ENCODE peak calls at places on chromosomes 1 and 21, in six cellular contexts. X is breast epithelium, U is BE2C, D is heart right ventricle, A is GM23338, S is PC-9. R is an unnamed sample.

GRCh38 chr1:151536499-151536898 is 3.6 kb upstream of the TUFT1 start:
- DNase-seq in D (no peak), U (no peak), A (no peak), S (no peak), X (no peak), R (no peak)

GRCh38 chr1:2413495-2414296 is 1.3 kb upstream of the PEX10 start:
- DNase-seq in S (no peak), A (peak; percentile 38), U (peak; percentile 28), X (no peak), D (no peak), R (no peak)

GRCh38 chr1:3762151-3762872 is 10.1 kb downstream of the CCDC27 start:
- DNase-seq in D (no peak), A (no peak), U (no peak), S (no peak), X (no peak), R (peak; percentile 67)

GRCh38 chr21:27796106-27796505 is 829.2 kb upstream of the ADAMTS5 start:
- DNase-seq in X (no peak), A (peak; percentile 1), S (no peak), D (no peak), U (no peak), R (no peak)

GRCh38 chr1:55284856-55285255 is 69.7 kb upstream of the USP24 start:
- DNase-seq in A (peak; percentile 64), X (no peak), U (peak; percentile 13), D (peak; percentile 62), S (no peak), R (no peak)

GRCh38 chr21:36155603-36156338 is 853 bp upstream of the DOP1B start:
- DNase-seq in X (peak; percentile 64), D (no peak), S (peak; percentile 82), A (peak; percentile 49), U (no peak), R (peak; percentile 87)

GRCh38 chr1:182335771-182336170 is 55.8 kb downstream of the GLUL start:
- DNase-seq in U (no peak), D (no peak), X (no peak), A (no peak), S (no peak), R (no peak)

GRCh38 chr1:211551628-211552465 is 27.1 kb downstream of the SLC30A1 start:
- DNase-seq in A (no peak), D (no peak), U (no peak), X (no peak), S (peak; percentile 97), R (no peak)

GRCh38 chr21:26013964-26014363 is 156.6 kb downstream of the APP start:
- DNase-seq in D (no peak), X (no peak), U (no peak), S (no peak), A (no peak), R (no peak)

GRCh38 chr1:1187938-1188337 is 14.3 kb downstream of the TTLL10 start:
- DNase-seq in S (no peak), A (no peak), X (no peak), U (no peak), D (no peak), R (no peak)

GRCh38 chr1:88885933-88886332 is 5.4 kb downstream of the GTF2B start:
- DNase-seq in X (no peak), D (no peak), S (peak; percentile 21), U (no peak), A (no peak), R (no peak)

GRCh38 chr1:76006234-76006633 is 68.3 kb upstream of the ST6GALNAC3 start:
- DNase-seq in A (no peak), X (no peak), S (no peak), D (no peak), U (peak; percentile 12), R (no peak)

GRCh38 chr1:45499415-45499769 is 481 bp downstream of the CCDC163 start:
- DNase-seq in D (no peak), U (no peak), A (no peak), X (no peak), S (no peak), R (no peak)

GRCh38 chr1:65688848-65689247 is 103.8 kb upstream of the PDE4B start:
- DNase-seq in D (no peak), X (no peak), U (no peak), A (no peak), S (no peak), R (no peak)

GRCh38 chr1:46203738-46204405 is 738 bp downstream of the LURAP1 start:
- DNase-seq in D (no peak), A (peak; percentile 60), X (no peak), U (no peak), S (no peak), R (no peak)

GRCh38 chr1:96698332-96698983 is 23.1 kb upstream of the PTBP2 start:
- DNase-seq in A (no peak), X (no peak), D (no peak), U (peak; percentile 54), S (no peak), R (no peak)

GRCh38 chr1:154784416-154784815 is 85.7 kb downstream of the KCNN3 start:
- DNase-seq in X (no peak), D (no peak), U (no peak), S (no peak), A (no peak), R (no peak)

GRCh38 chr1:3380465-3380864 is 74.0 kb upstream of the ARHGEF16 start:
- DNase-seq in U (no peak), X (no peak), D (no peak), S (no peak), A (no peak), R (no peak)

GRCh38 chr1:43683560-43683959 is 23.8 kb upstream of the ST3GAL3 start:
- DNase-seq in X (no peak), D (no peak), A (no peak), S (no peak), U (no peak), R (no peak)

GRCh38 chr1:34763142-34763781 is 3.7 kb downstream of the GJB4 start:
- DNase-seq in X (no peak), U (no peak), A (peak; percentile 64), D (no peak), S (peak; percentile 99), R (no peak)

DNA sequence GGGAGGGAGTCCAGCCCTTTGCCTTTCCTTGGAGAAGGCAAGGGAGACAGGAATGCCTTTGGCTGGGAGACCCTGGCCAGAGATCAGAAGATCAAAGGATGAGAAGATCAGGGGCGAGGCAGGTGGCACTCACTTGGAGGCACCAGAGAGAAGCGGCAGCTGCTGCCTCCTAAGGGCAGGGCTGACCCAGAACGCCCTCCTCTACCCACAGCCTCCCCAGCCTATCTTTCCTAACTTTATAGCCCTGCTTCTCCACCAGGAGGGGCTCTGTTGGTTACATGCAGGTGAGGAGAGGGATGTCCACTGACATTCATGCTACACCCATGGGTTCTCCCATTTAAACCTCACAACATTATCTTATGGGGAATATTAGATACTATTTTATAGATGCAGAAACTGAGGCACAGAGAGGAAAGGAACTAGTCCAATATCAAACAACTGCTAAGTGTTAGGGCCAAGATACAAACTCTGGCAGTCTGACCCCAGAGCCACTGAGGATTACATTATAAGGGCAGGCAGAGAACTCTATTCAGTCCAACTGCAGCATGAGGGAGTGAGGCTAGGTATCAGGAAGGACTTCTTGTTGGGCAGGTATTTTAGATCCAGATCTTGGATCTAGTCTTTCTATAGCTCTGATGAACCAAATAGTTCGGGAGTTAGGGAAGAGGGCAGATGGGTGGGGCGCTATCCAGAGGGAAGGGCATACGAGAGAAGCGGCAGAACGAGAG is 19.9 kb downstream of the LGR6 start:
- DNase-seq in A (peak; percentile 89), S (no peak), D (no peak), X (no peak), U (no peak), R (no peak)
- H3K4me3 ChIP-seq in A (peak overlapping the region; percentile 72), S (peak overlapping the region; percentile 53), D (peak overlapping the region; percentile 39), X (no peak overlapping the region), U (no peak overlapping the region), R (peak overlapping the region; percentile 14)

DNA sequence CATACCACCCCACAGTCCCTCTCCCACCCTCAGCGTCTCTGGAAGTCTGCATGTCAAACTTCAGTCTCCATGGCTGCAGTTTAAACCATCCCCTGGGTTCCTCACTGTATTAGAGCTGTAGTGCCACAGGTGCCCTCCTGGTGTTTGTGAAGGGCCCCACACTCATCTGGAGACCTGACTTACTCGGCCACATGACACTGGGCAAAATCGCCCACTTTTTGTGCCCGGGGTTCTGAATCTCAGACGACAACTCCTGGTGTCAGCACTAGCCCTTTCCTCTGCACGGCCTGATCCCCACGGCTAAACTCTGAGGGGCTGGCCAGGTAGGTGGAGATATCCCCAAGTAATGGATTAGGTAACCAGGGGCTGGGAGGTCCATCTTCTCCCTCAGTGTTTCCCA is 6.5 kb downstream of the INKA2 start:
- DNase-seq in S (no peak), A (no peak), X (no peak), U (no peak), D (no peak), R (no peak)
- H3K4me1 ChIP-seq in S (peaks cover under 1% of the 10 kb centered on the region), A (peaks cover 42% of the 10 kb centered on the region), X (peaks cover 4% of the 10 kb centered on the region), U (no peaks in the 10 kb centered on the region), D (peaks cover 36% of the 10 kb centered on the region), R (no peaks in the 10 kb centered on the region)

DNA sequence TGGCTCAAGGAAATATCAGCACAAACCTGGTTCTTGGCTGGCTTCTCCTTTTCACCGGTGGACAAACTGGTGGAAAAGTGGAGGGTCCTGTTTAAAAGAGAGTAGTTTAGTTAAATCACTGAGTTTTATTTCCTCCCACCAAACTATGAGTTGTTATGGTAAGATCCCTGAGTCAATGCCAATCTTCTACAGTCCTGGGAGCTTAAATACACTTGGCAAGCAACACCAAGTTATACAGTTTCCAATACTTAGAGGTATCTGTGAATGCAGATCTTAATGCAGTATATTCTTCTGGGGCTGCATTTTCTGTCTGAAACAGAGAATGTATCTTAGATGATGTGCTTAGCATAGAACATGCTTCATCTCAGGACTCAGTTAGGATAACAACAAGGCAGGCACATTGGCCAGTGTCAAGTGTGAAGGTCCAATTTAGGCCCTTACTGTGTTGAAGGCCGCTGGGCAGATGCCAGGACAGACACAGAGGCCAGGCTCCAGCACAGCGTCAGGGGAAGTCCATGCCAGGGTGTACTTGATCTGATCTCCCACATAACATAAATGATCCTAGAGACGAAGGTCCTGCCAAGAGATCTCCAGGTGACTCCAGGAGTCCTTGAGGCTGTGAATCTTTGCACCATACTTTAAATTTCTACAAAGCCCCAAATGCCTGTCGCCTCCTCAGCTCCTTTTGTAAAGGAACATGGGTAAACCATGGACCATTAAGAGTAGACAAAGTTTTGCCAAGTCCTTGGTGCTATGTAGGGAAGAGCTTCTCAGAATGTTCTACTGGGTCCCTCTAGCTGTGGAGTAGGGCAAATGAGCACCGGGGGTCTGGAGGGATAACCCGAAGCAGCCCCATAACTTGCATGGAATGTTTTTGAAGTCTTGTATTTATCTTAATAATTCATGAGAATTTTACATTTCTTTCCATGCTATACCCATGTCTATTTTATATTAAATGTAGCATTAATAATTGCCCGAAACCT is 76.8 kb downstream of the KCNJ15 start:
- DNase-seq in S (no peak), X (no peak), U (no peak), D (no peak), A (peak; percentile 37), R (no peak)
- TF ChIP-seq CTCF in S (no peak), X (no peak), U (no peak), D (peak; percentile 41), A (peak; percentile 48), R (no peak)

GRCh38 chr1:225469051-225469450 is 41.2 kb upstream of the LBR start:
- DNase-seq in S (no peak), A (no peak), U (no peak), X (no peak), D (no peak), R (no peak)

GRCh38 chr1:225466848-225467192 is 39.0 kb upstream of the LBR start:
- DNase-seq in S (no peak), A (no peak), D (no peak), X (no peak), U (no peak), R (no peak)

GRCh38 chr1:225467193-225468020 is 39.6 kb upstream of the LBR start:
- DNase-seq in A (no peak), X (no peak), S (no peak), D (peak; percentile 78), U (no peak), R (peak; percentile 62)

GRCh38 chr1:225470210-225470609 is 42.4 kb upstream of the LBR start:
- DNase-seq in A (no peak), X (no peak), D (no peak), S (no peak), U (no peak), R (peak; percentile 5)

GRCh38 chr1:225468270-225469020 is 40.6 kb upstream of the LBR start:
- DNase-seq in D (no peak), A (no peak), S (no peak), X (no peak), U (no peak), R (no peak)
- H3K4me3 ChIP-seq in D (no peak overlapping the region), A (no peak overlapping the region), S (no peak overlapping the region), X (no peak overlapping the region), U (no peak overlapping the region), R (no peak overlapping the region)

R was measured in pancreas.